ENCODE peak calls at places on chromosomes 3 and 15, in nine cellular contexts. M, R, V, I, D, B, H, C and Q are unnamed samples.
A peak's percentile ranks its signal among the peaks of the same experiment; 100 is the strongest.

GRCh38 chr3:109050591-109051167 is 67.3 kb downstream of the MORC1 start:
- DNase-seq in M (peak; percentile 37), R (peak; percentile 2), V (peak; percentile 11), I (peak; percentile 7), D (peak; percentile 48), B (peak; percentile 35), H (peak; percentile 11), C (peak; percentile 20), Q (peak; percentile 38)

GRCh38 chr3:143120716-143121239 is 1.2 kb downstream of the CHST2 start:
- DNase-seq in M (peak; percentile 73), R (no peak), V (peak; percentile 43), I (peak; percentile 40), D (peak; percentile 43), B (no peak), H (no peak), C (peak; percentile 50), Q (no peak)

GRCh38 chr3:144477593-144477992 is 506.0 kb downstream of the DIPK2A start:
- DNase-seq in M (no peak), R (no peak), V (no peak), I (no peak), D (no peak), B (no peak), H (no peak), C (no peak), Q (no peak)

GRCh38 chr15:85125056-85125661 is 143.5 kb downstream of the PDE8A start:
- DNase-seq in M (peak; percentile 50), R (no peak), V (peak; percentile 51), I (peak; percentile 41), D (peak; percentile 54), B (no peak), H (no peak), C (no peak), Q (no peak)

GRCh38 chr15:76340198-76340801 is 3.7 kb downstream of the ISL2 start:
- DNase-seq in M (peak; percentile 62), R (no peak), V (peak; percentile 25), I (peak; percentile 13), D (peak; percentile 42), B (no peak), H (no peak), C (peak; percentile 28), Q (no peak)

GRCh38 chr3:124951511-124952390 is 17.2 kb upstream of the MUC13 start:
- DNase-seq in M (peak; percentile 85), R (no peak), V (peak; percentile 66), I (peak; percentile 4), D (no peak), B (no peak), H (no peak), C (no peak), Q (no peak)

GRCh38 chr15:93028632-93029612 is 60.1 kb downstream of the RGMA start:
- DNase-seq in M (peak; percentile 96), R (no peak), V (peak; percentile 92), I (peak; percentile 90), D (no peak), B (no peak), H (no peak), C (no peak), Q (no peak)

GRCh38 chr3:178086419-178086818 is 449.8 kb upstream of the KCNMB2 start:
- DNase-seq in M (no peak), R (no peak), V (no peak), I (no peak), D (no peak), B (no peak), H (no peak), C (no peak), Q (no peak)

GRCh38 chr3:53198256-53198977 is 37.4 kb downstream of the PRKCD start:
- DNase-seq in M (no peak), R (no peak), V (no peak), I (no peak), D (peak; percentile 35), B (no peak), H (no peak), C (peak; percentile 17), Q (peak; percentile 48)

GRCh38 chr3:97232635-97233034 is 418.2 kb downstream of the EPHA6 start:
- DNase-seq in M (no peak), R (no peak), V (no peak), I (no peak), D (no peak), B (no peak), H (no peak), C (no peak), Q (no peak)

GRCh38 chr3:89000886-89001285 is 106.5 kb upstream of the EPHA3 start:
- DNase-seq in M (no peak), R (no peak), V (peak; percentile 53), I (peak; percentile 31), D (no peak), B (no peak), H (no peak), C (no peak), Q (no peak)

GRCh38 chr15:49830411-49830810 is 209.6 kb downstream of the DTWD1 start:
- DNase-seq in M (peak; percentile 45), R (no peak), V (no peak), I (no peak), D (peak; percentile 29), B (no peak), H (no peak), C (no peak), Q (no peak)

GRCh38 chr3:45715945-45716344 is 26.7 kb downstream of the SACM1L start:
- DNase-seq in M (peak; percentile 38), R (no peak), V (no peak), I (no peak), D (no peak), B (no peak), H (no peak), C (no peak), Q (no peak)

GRCh38 chr15:77002436-77002835 is 7.5 kb downstream of the PSTPIP1 start:
- DNase-seq in M (no peak), R (no peak), V (peak; percentile 24), I (no peak), D (no peak), B (peak; percentile 34), H (no peak), C (no peak), Q (peak; percentile 69)

GRCh38 chr3:4950351-4950784 is 28.9 kb upstream of the BHLHE40 start:
- DNase-seq in M (no peak), R (no peak), V (no peak), I (no peak), D (no peak), B (no peak), H (no peak), C (no peak), Q (no peak)

DNA sequence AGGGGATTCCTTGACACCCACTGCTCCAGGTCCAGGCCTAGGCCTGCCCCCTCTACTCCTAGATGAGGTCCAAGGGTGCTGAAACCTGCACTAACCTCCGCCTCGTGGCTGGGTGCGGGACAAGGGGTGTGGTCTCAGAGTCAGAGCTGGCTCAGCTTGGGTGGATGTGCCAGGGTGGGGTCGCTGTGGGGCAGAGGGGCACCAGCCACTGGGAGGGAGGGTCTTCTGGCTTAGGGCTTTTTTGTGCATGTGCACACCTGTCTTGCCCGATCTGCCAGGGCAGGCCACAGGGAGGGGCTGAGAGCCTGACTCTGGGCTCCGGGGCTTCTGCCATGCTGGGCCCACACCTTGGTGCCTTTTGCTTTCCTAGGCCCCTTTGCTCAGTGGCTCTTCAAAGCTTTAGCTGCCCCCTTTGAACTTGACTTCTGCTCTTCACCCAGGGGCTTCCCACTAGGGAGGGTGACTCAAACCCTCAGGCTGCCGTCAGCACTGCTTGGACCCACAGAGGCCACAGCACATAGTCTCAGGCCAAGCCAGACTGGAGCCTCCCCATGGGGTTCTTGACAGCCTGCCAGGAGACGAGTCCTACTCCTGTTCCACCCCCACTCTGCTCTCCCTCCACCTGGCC is 73.0 kb downstream of the KLF13 start:
- DNase-seq in M (peak; percentile 51), R (no peak), V (peak; percentile 36), I (peak; percentile 31), D (no peak), B (no peak), H (no peak), C (no peak), Q (no peak)
- H2AFZ ChIP-seq in M (no peak overlapping the region), R (no peak overlapping the region), V (no peak overlapping the region), I (peak overlapping the region; percentile 8), D (no peak overlapping the region), B (no peak overlapping the region), H (no peak overlapping the region), C (no peak overlapping the region), Q (no peak overlapping the region)

DNA sequence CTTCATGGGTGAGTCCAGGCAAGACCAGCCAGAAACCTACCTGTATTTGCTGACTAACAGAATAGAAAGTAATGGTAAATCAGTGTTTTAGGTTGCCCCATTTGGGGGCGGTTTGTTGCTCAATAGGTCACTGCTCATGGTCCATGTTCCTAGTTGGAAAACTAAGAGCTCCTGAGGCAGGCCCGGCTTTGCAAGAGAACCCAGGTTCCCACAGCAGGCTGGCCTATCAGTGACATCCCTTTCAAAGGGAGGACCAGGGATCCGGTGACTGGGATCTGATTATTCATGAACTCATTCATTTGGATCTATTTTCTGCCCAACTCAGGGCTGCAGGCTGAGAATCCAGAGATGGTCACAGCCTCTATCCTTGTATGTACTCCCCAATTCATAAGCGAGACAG is 163.9 kb downstream of the WNT7A start:
- DNase-seq in M (no peak), R (no peak), V (no peak), I (no peak), D (no peak), B (no peak), H (no peak), C (peak; percentile 3), Q (no peak)
- H4K20me1 ChIP-seq in M (no peaks in the 10 kb centered on the region), R (no peaks in the 10 kb centered on the region), V (no peaks in the 10 kb centered on the region), I (no peaks in the 10 kb centered on the region), D (no peaks in the 10 kb centered on the region), B (no peaks in the 10 kb centered on the region), H (no peaks in the 10 kb centered on the region), C (no peaks in the 10 kb centered on the region), Q (no peaks in the 10 kb centered on the region)

GRCh38 chr3:13894096-13894811 is 14.4 kb upstream of the WNT7A start:
- DNase-seq in M (no peak), R (no peak), V (no peak), I (no peak), D (no peak), B (no peak), H (no peak), C (no peak), Q (no peak)

GRCh38 chr3:13892304-13892703 is 12.4 kb upstream of the WNT7A start:
- DNase-seq in M (no peak), R (no peak), V (no peak), I (no peak), D (no peak), B (no peak), H (no peak), C (no peak), Q (no peak)

GRCh38 chr3:13895155-13896105 is 15.6 kb upstream of the WNT7A start:
- DNase-seq in M (peak; percentile 98), R (peak; percentile 82), V (peak; percentile 80), I (peak; percentile 93), D (peak; percentile 98), B (peak; percentile 91), H (peak; percentile 94), C (peak; percentile 98), Q (peak; percentile 82)

GRCh38 chr3:13894812-13895154 is 14.9 kb upstream of the WNT7A start:
- DNase-seq in M (no peak), R (no peak), V (no peak), I (no peak), D (no peak), B (no peak), H (no peak), C (no peak), Q (no peak)

GRCh38 chr3:13896473-13897154 is 16.7 kb upstream of the WNT7A start:
- DNase-seq in M (peak; percentile 86), R (no peak), V (peak; percentile 51), I (peak; percentile 72), D (peak; percentile 92), B (peak; percentile 66), H (peak; percentile 63), C (peak; percentile 70), Q (peak; percentile 68)
- H3K4me3 ChIP-seq in M (peak overlapping the region; percentile 82), R (no peak overlapping the region), V (no peak overlapping the region), I (peak overlapping the region; percentile 63), D (peak overlapping the region; percentile 90), B (peak overlapping the region; percentile 57), H (peak overlapping the region; percentile 42), C (peak overlapping the region; percentile 61), Q (no peak overlapping the region)

GRCh38 chr15:67021455-67021854 is 43.9 kb upstream of the SMAD3 start:
- DNase-seq in M (no peak), R (no peak), V (no peak), I (peak; percentile 50), D (peak; percentile 55), B (no peak), H (no peak), C (no peak), Q (no peak)
- H2AFZ ChIP-seq in M (no peak overlapping the region), R (peak overlapping the region; percentile 9), V (no peak overlapping the region), I (no peak overlapping the region), D (no peak overlapping the region), B (no peak overlapping the region), H (no peak overlapping the region), C (no peak overlapping the region), Q (no peak overlapping the region)